ENCODE peak calls at places on chromosome 19, in five cellular contexts. S is heart right ventricle, V is Right ventricle myocardium superior, Y is GF-D8, B is GM04504. M is an unnamed sample.

GRCh38 chr19:53328967-53329366 is 4.6 kb upstream of the ZNF845 start:
- DNase-seq in S (peak), V (peak), Y (no peak), B (no peak), M (peak)

GRCh38 chr19:37251308-37252229 is 33.6 kb downstream of the ZNF383 start:
- DNase-seq in S (peak), V (peak), Y (peak), B (peak), M (peak)

GRCh38 chr19:10283786-10284540 is 2.8 kb upstream of the ICAM4 start:
- DNase-seq in S (no peak), V (no peak), Y (no peak), B (no peak), M (no peak)

GRCh38 chr19:57465680-57466381 is 8.9 kb upstream of the VN1R1 start:
- DNase-seq in S (no peak), V (no peak), Y (peak), B (no peak), M (no peak)

GRCh38 chr19:16369306-16369663 is 44.7 kb downstream of the KLF2 start:
- DNase-seq in S (no peak), V (no peak), Y (no peak), B (no peak), M (no peak)

GRCh38 chr19:3201072-3201700 is 15.5 kb downstream of the NCLN start:
- DNase-seq in S (no peak), V (no peak), Y (no peak), B (no peak), M (no peak)

GRCh38 chr19:58096884-58097283 is 1.1 kb downstream of the ZSCAN18 start:
- DNase-seq in S (no peak), V (no peak), Y (no peak), B (no peak), M (no peak)

GRCh38 chr19:45467456-45468158 is at the start of gene FOSB:
- DNase-seq in S (peak), V (peak), Y (peak), B (peak), M (peak)

GRCh38 chr19:4969772-4970531 is 1.0 kb downstream of the KDM4B start:
- DNase-seq in S (no peak), V (no peak), Y (peak), B (no peak), M (no peak)

GRCh38 chr19:56155124-56155687 is 14.1 kb downstream of the ZNF444 start:
- DNase-seq in S (peak), V (no peak), Y (no peak), B (no peak), M (no peak)

GRCh38 chr19:15467734-15468214 is 3.4 kb upstream of the RASAL3 start:
- DNase-seq in S (no peak), V (no peak), Y (no peak), B (no peak), M (no peak)

GRCh38 chr19:34808566-34808965 is 35.6 kb upstream of the ZNF599 start:
- DNase-seq in S (no peak), V (no peak), Y (no peak), B (peak), M (no peak)

GRCh38 chr19:17340302-17340870 is 3.0 kb downstream of the GTPBP3 start:
- DNase-seq in S (no peak), V (no peak), Y (no peak), B (no peak), M (no peak)